ENCODE peak calls at places on chromosomes 3 and 15, in seven cellular contexts. Y is tibial nerve, Q is fibroblast of pulmonary artery, H is GM20000, B is heart right ventricle, W is endothelial cell, C is IMR-90. R is an unnamed sample.

GRCh38 chr15:29773816-29774215 is 48.5 kb downstream of the TJP1 start:
- DNase-seq in Y (no peak), Q (no peak), H (no peak), C (no peak), B (no peak), W (no peak), R (no peak)

GRCh38 chr3:150409527-150410310 is 1.6 kb downstream of the TSC22D2 start:
- DNase-seq in Y (peak), B (peak), Q (peak), H (peak), W (peak), C (peak), R (no peak)

GRCh38 chr3:51389423-51390183 is 1.5 kb upstream of the RBM15B start:
- DNase-seq in C (peak), H (peak), W (peak), Q (peak), Y (peak), B (peak), R (no peak)

GRCh38 chr15:89556413-89557262 is 18.6 kb upstream of the TICRR start:
- DNase-seq in C (peak), W (peak), B (no peak), Y (peak), H (peak), Q (peak), R (peak)

GRCh38 chr3:65974505-65974904 is 64.2 kb downstream of the MAGI1 start:
- DNase-seq in Q (no peak), C (no peak), Y (no peak), B (no peak), H (no peak), W (no peak), R (no peak)

GRCh38 chr15:80507638-80508316 is 103.6 kb downstream of the ARNT2 start:
- DNase-seq in W (no peak), C (peak), Y (no peak), H (no peak), B (no peak), Q (peak), R (peak)

GRCh38 chr15:68337826-68338225 is 60.3 kb downstream of the FEM1B start:
- DNase-seq in B (no peak), H (no peak), W (no peak), Y (no peak), C (no peak), Q (no peak), R (no peak)

GRCh38 chr3:136277634-136278033 is 27.5 kb downstream of the PCCB start:
- DNase-seq in C (no peak), Y (no peak), H (no peak), Q (no peak), W (no peak), B (no peak), R (no peak)

GRCh38 chr15:53831907-53832793 is 72.7 kb upstream of the WDR72 start:
- DNase-seq in C (no peak), B (no peak), Q (no peak), Y (no peak), H (no peak), W (no peak), R (no peak)

GRCh38 chr3:123067689-123068226 is 933 bp downstream of the PDIA5 start:
- DNase-seq in B (no peak), C (no peak), Y (no peak), H (no peak), Q (no peak), W (no peak), R (no peak)

GRCh38 chr3:138493804-138494606 is 59.6 kb downstream of the ESYT3 start:
- DNase-seq in Q (peak), H (no peak), B (no peak), C (peak), W (no peak), Y (no peak), R (peak)

GRCh38 chr3:84439476-84439875 is 519.3 kb upstream of the CADM2 start:
- DNase-seq in W (no peak), Y (no peak), H (no peak), B (no peak), C (no peak), Q (no peak), R (no peak)

GRCh38 chr15:71116942-71117341 is 1.7 kb downstream of the THSD4 start:
- DNase-seq in H (no peak), Q (no peak), B (peak), C (no peak), W (no peak), Y (no peak), R (no peak)

GRCh38 chr3:151479452-151479851 is 18.6 kb upstream of the IGSF10 start:
- DNase-seq in Y (no peak), Q (no peak), W (no peak), H (no peak), B (no peak), C (no peak), R (no peak)

GRCh38 chr15:69755571-69756310 is 303.1 kb downstream of the RPLP1 start:
- DNase-seq in C (no peak), W (no peak), Q (peak), H (peak), Y (no peak), B (no peak), R (no peak)

GRCh38 chr3:3665961-3666640 is 133.1 kb upstream of the LRRN1 start:
- DNase-seq in H (peak), C (no peak), B (peak), Q (no peak), Y (no peak), W (no peak), R (no peak)

GRCh38 chr3:71863563-71864190 is 78.7 kb upstream of the PROK2 start:
- DNase-seq in W (no peak), Y (no peak), Q (no peak), C (no peak), B (no peak), H (no peak), R (no peak)

GRCh38 chr3:37183375-37183831 is 9.0 kb upstream of the LRRFIP2 start:
- DNase-seq in H (no peak), Y (no peak), Q (peak), C (peak), W (no peak), B (no peak), R (peak)

GRCh38 chr3:45553469-45553974 is 41.0 kb upstream of the LIMD1 start:
- DNase-seq in B (peak), C (peak), Y (peak), Q (peak), H (peak), W (no peak), R (no peak)

GRCh38 chr3:158847466-158847849 is 45.6 kb downstream of the MFSD1 start:
- DNase-seq in C (no peak), B (no peak), H (peak), Y (no peak), Q (peak), W (no peak), R (no peak)

GRCh38 chr3:148643389-148643840 is 54.3 kb upstream of the AGTR1 start:
- DNase-seq in C (peak), W (no peak), B (no peak), Y (no peak), H (no peak), Q (peak), R (peak)

GRCh38 chr15:70045045-70045444 is 52.7 kb downstream of the TLE3 start:
- DNase-seq in B (no peak), Y (no peak), W (no peak), H (no peak), C (peak), Q (peak), R (no peak)

GRCh38 chr3:152121292-152121654 is 147.5 kb upstream of the MBNL1 start:
- DNase-seq in B (no peak), C (peak), H (no peak), Q (peak), Y (no peak), W (no peak), R (peak)

GRCh38 chr3:20836801-20837200 is 650.8 kb upstream of the SGO1 start:
- DNase-seq in H (no peak), Q (no peak), C (no peak), Y (no peak), W (no peak), B (no peak), R (no peak)

GRCh38 chr15:67108122-67108871 is 42.9 kb downstream of the SMAD3 start:
- DNase-seq in W (no peak), H (no peak), B (no peak), Y (no peak), Q (no peak), C (no peak), R (no peak)

GRCh38 chr15:42159381-42160015 is 3.1 kb upstream of the PLA2G4F start:
- DNase-seq in W (no peak), H (no peak), Y (no peak), C (no peak), B (peak), Q (no peak), R (no peak)

GRCh38 chr15:73956276-73957086 is 30.2 kb downstream of the LOXL1 start:
- DNase-seq in B (no peak), W (no peak), Q (peak), H (no peak), Y (no peak), C (peak), R (peak)

GRCh38 chr3:167151671-167152070 is 228.4 kb downstream of the ZBBX start:
- DNase-seq in Q (no peak), Y (no peak), B (no peak), C (no peak), H (no peak), W (no peak), R (no peak)

GRCh38 chr15:90362936-90363212 is 10.8 kb downstream of the ZNF774 start:
- DNase-seq in Q (peak), B (no peak), C (peak), Y (no peak), W (no peak), H (no peak), R (peak)

GRCh38 chr3:28039234-28039633 is 202.2 kb upstream of the CMC1 start:
- DNase-seq in C (no peak), Y (no peak), H (no peak), Q (no peak), B (no peak), W (no peak), R (no peak)

GRCh38 chr3:28042095-28042635 is 199.3 kb upstream of the CMC1 start:
- DNase-seq in W (no peak), Y (no peak), C (no peak), Q (no peak), B (no peak), H (no peak), R (no peak)

GRCh38 chr3:28036599-28037575 is 204.5 kb upstream of the CMC1 start:
- DNase-seq in C (no peak), H (no peak), Y (no peak), Q (no peak), B (no peak), W (no peak), R (no peak)

GRCh38 chr3:28042707-28043106 is 198.7 kb upstream of the CMC1 start:
- DNase-seq in B (no peak), Q (no peak), C (no peak), H (no peak), Y (no peak), W (no peak), R (no peak)

DNA sequence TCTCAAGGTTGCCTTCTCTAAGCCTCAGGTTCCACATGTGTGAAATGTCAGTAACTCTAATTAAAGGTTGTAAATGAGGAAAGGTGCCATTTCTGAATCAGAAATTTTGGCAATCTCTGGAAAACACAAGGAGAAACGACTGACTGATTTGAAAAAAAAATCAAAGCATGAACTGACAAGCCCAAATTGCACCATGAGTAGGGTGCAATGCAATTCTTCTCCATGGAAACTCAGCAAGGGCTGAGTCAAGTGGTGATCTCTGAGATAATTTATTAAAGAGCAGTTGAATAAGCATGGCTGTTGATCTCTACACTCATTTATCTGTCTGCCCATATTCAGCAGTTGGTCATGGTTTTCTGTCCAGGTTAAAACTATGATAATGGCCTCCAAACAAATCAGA is 201.6 kb upstream of the CMC1 start:
- DNase-seq in W (no peak), C (no peak), B (no peak), Y (no peak), H (no peak), Q (no peak), R (no peak)
- TF ChIP-seq CTCF in W (no peak), C (no peak), B (no peak), Y (no peak), H (no peak), Q (no peak), R (no peak)

GRCh38 chr3:181725033-181725775 is 13.5 kb downstream of the SOX2 start:
- DNase-seq in B (no peak), Y (no peak), H (no peak), Q (no peak), C (no peak), W (no peak), R (no peak)

GRCh38 chr3:181727122-181728036 is 15.7 kb downstream of the SOX2 start:
- DNase-seq in B (no peak), Y (no peak), Q (peak), H (peak), C (no peak), W (peak), R (no peak)

GRCh38 chr3:181728470-181728869 is 16.7 kb downstream of the SOX2 start:
- DNase-seq in Q (no peak), C (no peak), B (no peak), H (no peak), W (no peak), Y (no peak), R (no peak)

GRCh38 chr3:181725830-181726229 is 14.1 kb downstream of the SOX2 start:
- DNase-seq in Y (no peak), H (no peak), Q (no peak), C (no peak), B (no peak), W (no peak), R (no peak)

DNA sequence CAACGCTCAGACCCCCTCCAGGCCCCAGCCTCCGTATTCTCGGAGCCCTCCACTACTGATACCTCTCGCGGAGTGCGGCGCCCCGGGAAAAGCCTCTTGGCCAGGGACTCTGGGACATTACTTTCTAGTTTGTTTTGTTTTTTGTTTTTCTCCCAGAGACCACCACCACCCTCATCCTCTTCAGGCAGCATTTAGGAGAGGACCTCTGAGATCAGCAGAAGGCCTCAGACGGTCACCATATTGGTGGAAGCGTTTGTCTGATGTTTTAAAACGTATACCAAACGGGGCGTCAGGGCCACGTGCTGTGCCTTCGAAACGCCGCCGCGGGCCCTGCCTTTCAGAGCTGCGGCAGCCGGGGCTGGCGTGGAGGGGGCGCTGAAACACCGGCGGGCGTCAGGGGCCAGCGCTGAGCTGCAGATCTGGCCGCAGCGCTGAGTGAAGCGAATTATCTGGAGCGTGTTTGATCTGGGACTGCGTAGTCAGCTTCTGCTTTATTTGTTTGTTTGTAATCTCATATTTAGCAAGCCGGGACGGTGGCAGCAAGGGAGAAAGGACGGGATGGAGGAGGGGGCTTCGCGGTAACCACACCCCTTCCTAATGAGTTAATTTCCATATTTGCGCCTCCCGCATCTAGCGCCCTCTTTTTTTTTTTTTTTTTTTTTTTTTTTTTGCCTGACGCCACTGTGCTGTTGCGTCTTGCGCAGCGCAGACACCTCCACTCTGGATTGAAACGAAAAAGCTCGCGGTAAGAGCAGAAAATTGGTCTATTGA is 14.8 kb downstream of the SOX2 start:
- DNase-seq in Q (no peak), Y (no peak), H (peak), W (peak), B (no peak), C (no peak), R (no peak)
- TF ChIP-seq CTCF in Q (no peak), Y (no peak), H (no peak), W (no peak), B (no peak), C (no peak), R (no peak)

DNA sequence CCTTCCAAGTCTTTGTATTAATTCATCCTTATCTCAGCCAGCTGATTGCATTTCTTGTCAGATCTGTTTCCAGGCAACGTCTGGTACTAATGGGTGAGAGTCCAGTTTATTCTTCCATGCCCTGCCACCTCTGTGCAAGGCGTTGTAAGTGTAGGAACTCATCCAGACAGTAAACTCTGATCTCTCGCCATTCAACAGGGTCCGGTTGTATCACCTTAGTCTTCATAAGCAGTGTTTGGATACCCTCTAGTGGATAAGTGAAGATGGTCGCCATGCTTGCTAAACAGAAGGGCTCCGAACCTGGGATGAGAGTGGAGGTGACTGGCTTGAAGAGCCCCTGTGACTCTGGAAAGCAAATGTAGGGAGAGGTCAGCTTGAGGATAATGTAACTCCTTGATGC is 51.6 kb upstream of the CMTM7 start:
- DNase-seq in Q (peak), Y (peak), C (peak), B (no peak), W (peak), H (peak), R (no peak)
- TF ChIP-seq CTCF in Q (peak), Y (peak), C (peak), B (peak), W (peak), H (peak), R (peak)

GRCh38 chr3:170356596-170357175 is 829 bp upstream of the SKIL start:
- DNase-seq in W (peak), B (peak), H (peak), C (peak), Y (peak), Q (peak), R (peak)

GRCh38 chr3:170355738-170356595 is 1.5 kb upstream of the SKIL start:
- DNase-seq in Y (peak), W (peak), C (peak), H (peak), Q (peak), B (peak), R (no peak)

GRCh38 chr3:170357176-170357919 is at the start of gene SKIL:
- DNase-seq in Q (peak), Y (peak), W (peak), C (peak), B (peak), H (peak), R (peak)

GRCh38 chr3:170359178-170359704 is 1.7 kb downstream of the SKIL start:
- DNase-seq in Q (no peak), H (no peak), B (no peak), W (no peak), Y (no peak), C (no peak), R (no peak)

GRCh38 chr3:170357920-170358854 is 672 bp downstream of the SKIL start:
- DNase-seq in Q (peak), C (peak), H (peak), W (peak), B (peak), Y (peak), R (peak)
- TF ChIP-seq CTCF in Q (peak), C (peak), H (peak), W (peak), B (peak), Y (no peak), R (peak)

GRCh38 chr15:97141360-97141759 is 810.9 kb downstream of the NR2F2 start:
- DNase-seq in Q (no peak), W (no peak), H (no peak), B (no peak), C (no peak), Y (no peak), R (no peak)
- TF ChIP-seq CTCF in Q (no peak), W (no peak), H (no peak), B (no peak), C (no peak), Y (no peak), R (no peak)

DNA sequence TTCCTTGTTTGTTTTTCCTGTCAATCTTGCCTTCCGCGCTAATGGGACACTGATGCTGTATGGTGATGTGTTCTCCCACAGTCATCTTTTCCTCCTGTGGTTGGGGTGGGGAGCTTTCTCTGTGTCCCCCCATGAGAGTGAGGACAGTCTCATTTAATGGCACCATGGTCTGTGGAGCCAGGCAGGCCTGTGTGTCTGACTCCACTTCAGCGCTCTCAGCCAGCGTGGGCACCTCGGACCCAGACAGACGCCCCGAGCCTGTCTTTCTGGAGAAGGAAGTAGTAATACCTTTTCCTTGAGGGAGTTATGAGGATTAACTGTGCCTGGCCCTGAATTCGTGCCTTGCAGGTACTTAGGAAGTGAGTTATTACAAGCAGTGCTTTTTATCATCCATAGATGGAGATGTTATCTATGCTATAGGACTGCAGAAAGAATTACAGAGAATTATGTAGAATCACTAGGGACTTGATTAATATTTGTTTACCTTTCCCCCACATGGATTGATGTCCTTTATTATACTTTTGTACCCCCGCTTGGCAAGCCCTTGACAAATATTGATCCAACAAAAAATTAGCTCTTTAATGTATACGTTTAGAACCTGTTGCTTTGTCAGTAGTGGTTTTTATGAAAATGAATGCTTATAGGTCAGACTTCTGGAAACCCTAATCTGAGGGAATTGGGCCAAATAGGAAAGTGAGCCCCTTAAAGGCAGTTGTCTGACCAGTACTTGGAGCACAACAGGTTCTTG is 152.4 kb downstream of the PGPEP1L start:
- DNase-seq in Q (no peak), Y (no peak), H (no peak), W (no peak), C (no peak), B (no peak), R (no peak)
- TF ChIP-seq CTCF in Q (no peak), Y (no peak), H (no peak), W (no peak), C (no peak), B (no peak), R (no peak)

DNA sequence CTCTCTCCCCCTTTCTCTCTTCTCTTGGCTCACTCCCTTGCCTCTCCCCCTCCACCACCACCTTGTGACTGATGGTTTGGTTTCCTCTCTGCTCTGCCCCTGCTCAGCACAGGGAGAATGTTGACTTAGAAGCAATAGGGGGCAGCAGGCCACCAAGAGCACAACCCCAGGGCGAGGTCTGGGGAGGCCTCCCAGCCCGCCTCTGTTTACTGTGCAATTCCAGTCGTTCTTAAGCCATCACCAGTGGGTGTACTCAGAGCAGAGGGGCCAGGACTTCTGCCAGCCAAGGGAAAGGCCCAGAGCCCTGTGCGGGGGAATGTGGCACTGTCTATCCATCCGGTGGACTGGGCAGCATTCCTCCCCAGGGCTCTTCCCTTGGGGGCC is 5.7 kb upstream of the APEH start:
- DNase-seq in Q (no peak), H (no peak), W (no peak), B (no peak), C (no peak), Y (no peak), R (no peak)
- TF ChIP-seq CTCF in Q (no peak), H (no peak), W (no peak), B (no peak), C (no peak), Y (no peak), R (peak)